ENCODE peak calls at places on chromosomes 3 and 15, in nine cellular contexts. One of them, this sample, is unnamed.
A peak's percentile ranks its signal among the peaks of the same experiment; 100 is the strongest.

GRCh38 chr15:88563638-88564037 is 17.2 kb upstream of the DET1 start:
- DNase-seq in transverse colon: no peak
- DNase-seq in tibial artery: no peak
- DNase-seq in heart left ventricle: no peak
- DNase-seq in CD8-positive, alpha-beta T cell: no peak
- DNase-seq in cardiac muscle cell: no peak
- DNase-seq in suprapubic skin: no peak
- DNase-seq in gastrocnemius medialis: no peak
- DNase-seq in IMR-90: peak; percentile 30
- DNase-seq in this sample: peak; percentile 67

GRCh38 chr3:194201953-194202666 is 66.2 kb downstream of the HES1 start:
- DNase-seq in transverse colon: no peak
- DNase-seq in tibial artery: no peak
- DNase-seq in heart left ventricle: no peak
- DNase-seq in CD8-positive, alpha-beta T cell: no peak
- DNase-seq in cardiac muscle cell: no peak
- DNase-seq in suprapubic skin: no peak
- DNase-seq in gastrocnemius medialis: no peak
- DNase-seq in IMR-90: no peak
- DNase-seq in this sample: no peak

GRCh38 chr15:60090747-60091146 is 86.6 kb downstream of the FOXB1 start:
- DNase-seq in transverse colon: no peak
- DNase-seq in tibial artery: no peak
- DNase-seq in heart left ventricle: no peak
- DNase-seq in CD8-positive, alpha-beta T cell: no peak
- DNase-seq in cardiac muscle cell: no peak
- DNase-seq in suprapubic skin: no peak
- DNase-seq in gastrocnemius medialis: no peak
- DNase-seq in IMR-90: no peak
- DNase-seq in this sample: no peak

GRCh38 chr3:190582667-190583066 is 68.8 kb downstream of the IL1RAP start:
- DNase-seq in transverse colon: no peak
- DNase-seq in tibial artery: no peak
- DNase-seq in heart left ventricle: no peak
- DNase-seq in CD8-positive, alpha-beta T cell: no peak
- DNase-seq in cardiac muscle cell: no peak
- DNase-seq in suprapubic skin: no peak
- DNase-seq in gastrocnemius medialis: no peak
- DNase-seq in IMR-90: no peak
- DNase-seq in this sample: no peak

GRCh38 chr3:112499328-112499727 is at the start of gene BTLA:
- DNase-seq in transverse colon: no peak
- DNase-seq in tibial artery: no peak
- DNase-seq in heart left ventricle: no peak
- DNase-seq in CD8-positive, alpha-beta T cell: no peak
- DNase-seq in cardiac muscle cell: no peak
- DNase-seq in suprapubic skin: no peak
- DNase-seq in gastrocnemius medialis: no peak
- DNase-seq in IMR-90: no peak
- DNase-seq in this sample: peak; percentile 19

GRCh38 chr3:42975456-42975855 is 3.7 kb upstream of the GASK1A start:
- DNase-seq in transverse colon: no peak
- DNase-seq in tibial artery: no peak
- DNase-seq in heart left ventricle: no peak
- DNase-seq in CD8-positive, alpha-beta T cell: no peak
- DNase-seq in cardiac muscle cell: no peak
- DNase-seq in suprapubic skin: no peak
- DNase-seq in gastrocnemius medialis: no peak
- DNase-seq in IMR-90: no peak
- DNase-seq in this sample: no peak

GRCh38 chr3:46098319-46098761 is 71.1 kb upstream of the XCR1 start:
- DNase-seq in transverse colon: peak; percentile 41
- DNase-seq in tibial artery: peak; percentile 82
- DNase-seq in heart left ventricle: no peak
- DNase-seq in CD8-positive, alpha-beta T cell: peak; percentile 19
- DNase-seq in cardiac muscle cell: no peak
- DNase-seq in suprapubic skin: no peak
- DNase-seq in gastrocnemius medialis: peak; percentile 45
- DNase-seq in IMR-90: peak; percentile 50
- DNase-seq in this sample: peak; percentile 51

GRCh38 chr3:145952541-145952940 is 208.4 kb downstream of the PLOD2 start:
- DNase-seq in transverse colon: no peak
- DNase-seq in tibial artery: no peak
- DNase-seq in heart left ventricle: no peak
- DNase-seq in CD8-positive, alpha-beta T cell: no peak
- DNase-seq in cardiac muscle cell: no peak
- DNase-seq in suprapubic skin: no peak
- DNase-seq in gastrocnemius medialis: no peak
- DNase-seq in IMR-90: peak; percentile 57
- DNase-seq in this sample: no peak

GRCh38 chr3:177946965-177947364 is 589.3 kb upstream of the KCNMB2 start:
- DNase-seq in transverse colon: no peak
- DNase-seq in tibial artery: no peak
- DNase-seq in heart left ventricle: no peak
- DNase-seq in CD8-positive, alpha-beta T cell: no peak
- DNase-seq in cardiac muscle cell: no peak
- DNase-seq in suprapubic skin: no peak
- DNase-seq in gastrocnemius medialis: no peak
- DNase-seq in IMR-90: peak; percentile 12
- DNase-seq in this sample: no peak

GRCh38 chr3:7410782-7411181 is 549.9 kb downstream of the GRM7 start:
- DNase-seq in transverse colon: no peak
- DNase-seq in tibial artery: no peak
- DNase-seq in heart left ventricle: no peak
- DNase-seq in CD8-positive, alpha-beta T cell: no peak
- DNase-seq in cardiac muscle cell: no peak
- DNase-seq in suprapubic skin: no peak
- DNase-seq in gastrocnemius medialis: no peak
- DNase-seq in IMR-90: no peak
- DNase-seq in this sample: no peak

GRCh38 chr3:70870576-70870975 is 558.1 kb upstream of the MDFIC2 start:
- DNase-seq in transverse colon: no peak
- DNase-seq in tibial artery: no peak
- DNase-seq in heart left ventricle: no peak
- DNase-seq in CD8-positive, alpha-beta T cell: no peak
- DNase-seq in cardiac muscle cell: no peak
- DNase-seq in suprapubic skin: no peak
- DNase-seq in gastrocnemius medialis: no peak
- DNase-seq in IMR-90: no peak
- DNase-seq in this sample: no peak

GRCh38 chr3:193744048-193744821 is 151.2 kb downstream of the OPA1 start:
- DNase-seq in transverse colon: no peak
- DNase-seq in tibial artery: no peak
- DNase-seq in heart left ventricle: no peak
- DNase-seq in CD8-positive, alpha-beta T cell: no peak
- DNase-seq in cardiac muscle cell: peak; percentile 22
- DNase-seq in suprapubic skin: no peak
- DNase-seq in gastrocnemius medialis: no peak
- DNase-seq in IMR-90: no peak
- DNase-seq in this sample: peak; percentile 24

GRCh38 chr15:96181873-96182301 is 148.6 kb upstream of the NR2F2 start:
- DNase-seq in transverse colon: peak; percentile 33
- DNase-seq in tibial artery: peak; percentile 66
- DNase-seq in heart left ventricle: no peak
- DNase-seq in CD8-positive, alpha-beta T cell: no peak
- DNase-seq in cardiac muscle cell: no peak
- DNase-seq in suprapubic skin: peak; percentile 68
- DNase-seq in gastrocnemius medialis: peak; percentile 58
- DNase-seq in IMR-90: peak; percentile 88
- DNase-seq in this sample: no peak

GRCh38 chr3:83011471-83011870 is 1250.0 kb upstream of the GBE1 start:
- DNase-seq in transverse colon: no peak
- DNase-seq in tibial artery: no peak
- DNase-seq in heart left ventricle: no peak
- DNase-seq in CD8-positive, alpha-beta T cell: no peak
- DNase-seq in cardiac muscle cell: no peak
- DNase-seq in suprapubic skin: no peak
- DNase-seq in gastrocnemius medialis: no peak
- DNase-seq in IMR-90: no peak
- DNase-seq in this sample: no peak

GRCh38 chr3:187944391-187945179 is 199.3 kb upstream of the BCL6 start:
- DNase-seq in transverse colon: no peak
- DNase-seq in tibial artery: no peak
- DNase-seq in heart left ventricle: no peak
- DNase-seq in CD8-positive, alpha-beta T cell: no peak
- DNase-seq in cardiac muscle cell: no peak
- DNase-seq in suprapubic skin: no peak
- DNase-seq in gastrocnemius medialis: no peak
- DNase-seq in IMR-90: no peak
- DNase-seq in this sample: no peak
- H3K4me1 ChIP-seq in transverse colon: no peaks in the 10 kb centered on the region
- H3K4me1 ChIP-seq in tibial artery: no peaks in the 10 kb centered on the region
- H3K4me1 ChIP-seq in heart left ventricle: peaks cover 25% of the 10 kb centered on the region
- H3K4me1 ChIP-seq in CD8-positive, alpha-beta T cell: peaks cover 11% of the 10 kb centered on the region
- H3K4me1 ChIP-seq in cardiac muscle cell: peaks cover 8% of the 10 kb centered on the region
- H3K4me1 ChIP-seq in suprapubic skin: peaks cover 27% of the 10 kb centered on the region
- H3K4me1 ChIP-seq in gastrocnemius medialis: peaks cover 49% of the 10 kb centered on the region
- H3K4me1 ChIP-seq in IMR-90: peaks cover 11% of the 10 kb centered on the region
- H3K4me1 ChIP-seq in this sample: no peaks in the 10 kb centered on the region

DNA sequence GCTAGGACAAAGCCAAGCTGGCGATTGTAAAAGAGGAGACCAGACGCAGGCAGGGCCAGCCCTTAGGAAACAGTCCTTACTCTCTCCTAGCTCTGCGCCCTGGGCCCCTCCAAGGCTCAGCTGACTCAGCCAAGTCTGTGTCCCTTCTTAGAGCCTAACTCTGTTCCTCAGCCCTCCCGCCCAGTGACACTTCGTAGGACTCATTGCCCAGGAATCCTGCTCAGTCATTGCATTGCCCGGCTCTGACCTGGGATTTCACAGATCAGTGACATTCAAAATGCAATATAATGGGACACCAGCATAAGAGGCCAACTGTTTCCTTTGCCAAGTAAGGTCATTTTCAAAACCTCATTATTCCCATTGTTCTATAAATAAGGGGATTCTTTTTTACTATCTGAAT is 244.1 kb downstream of the TLE3 start:
- DNase-seq in transverse colon: no peak
- DNase-seq in tibial artery: no peak
- DNase-seq in heart left ventricle: no peak
- DNase-seq in CD8-positive, alpha-beta T cell: no peak
- DNase-seq in cardiac muscle cell: peak; percentile 24
- DNase-seq in suprapubic skin: no peak
- DNase-seq in gastrocnemius medialis: peak; percentile 49
- DNase-seq in IMR-90: peak; percentile 84
- DNase-seq in this sample: no peak
- H3K27ac ChIP-seq in transverse colon: no peak overlapping the region
- H3K27ac ChIP-seq in tibial artery: no peak overlapping the region
- H3K27ac ChIP-seq in heart left ventricle: no peak overlapping the region
- H3K27ac ChIP-seq in CD8-positive, alpha-beta T cell: no peak overlapping the region
- H3K27ac ChIP-seq in cardiac muscle cell: no peak overlapping the region
- H3K27ac ChIP-seq in suprapubic skin: no peak overlapping the region
- H3K27ac ChIP-seq in gastrocnemius medialis: no peak overlapping the region
- H3K27ac ChIP-seq in IMR-90: peak overlapping the region; percentile 73
- H3K27ac ChIP-seq in this sample: no peak overlapping the region

GRCh38 chr15:40367038-40367672 is 9.1 kb downstream of the DISP2 start:
- DNase-seq in transverse colon: peak; percentile 43
- DNase-seq in tibial artery: no peak
- DNase-seq in heart left ventricle: peak; percentile 89
- DNase-seq in CD8-positive, alpha-beta T cell: no peak
- DNase-seq in cardiac muscle cell: no peak
- DNase-seq in suprapubic skin: peak; percentile 61
- DNase-seq in gastrocnemius medialis: peak; percentile 93
- DNase-seq in IMR-90: no peak
- DNase-seq in this sample: peak; percentile 46

GRCh38 chr15:40369971-40370370 is 12.0 kb downstream of the DISP2 start:
- DNase-seq in transverse colon: no peak
- DNase-seq in tibial artery: no peak
- DNase-seq in heart left ventricle: no peak
- DNase-seq in CD8-positive, alpha-beta T cell: no peak
- DNase-seq in cardiac muscle cell: no peak
- DNase-seq in suprapubic skin: no peak
- DNase-seq in gastrocnemius medialis: no peak
- DNase-seq in IMR-90: no peak
- DNase-seq in this sample: no peak

GRCh38 chr15:40367673-40368611 is 9.9 kb downstream of the DISP2 start:
- DNase-seq in transverse colon: peak; percentile 91
- DNase-seq in tibial artery: peak; percentile 74
- DNase-seq in heart left ventricle: peak; percentile 94
- DNase-seq in CD8-positive, alpha-beta T cell: peak; percentile 76
- DNase-seq in cardiac muscle cell: peak; percentile 91
- DNase-seq in suprapubic skin: peak; percentile 83
- DNase-seq in gastrocnemius medialis: peak; percentile 86
- DNase-seq in IMR-90: peak; percentile 87
- DNase-seq in this sample: peak; percentile 91

GRCh38 chr15:40369474-40369869 is 11.5 kb downstream of the DISP2 start:
- DNase-seq in transverse colon: no peak
- DNase-seq in tibial artery: no peak
- DNase-seq in heart left ventricle: no peak
- DNase-seq in CD8-positive, alpha-beta T cell: no peak
- DNase-seq in cardiac muscle cell: no peak
- DNase-seq in suprapubic skin: no peak
- DNase-seq in gastrocnemius medialis: no peak
- DNase-seq in IMR-90: no peak
- DNase-seq in this sample: no peak

GRCh38 chr15:40368701-40369473 is 10.9 kb downstream of the DISP2 start:
- DNase-seq in transverse colon: no peak
- DNase-seq in tibial artery: no peak
- DNase-seq in heart left ventricle: no peak
- DNase-seq in CD8-positive, alpha-beta T cell: no peak
- DNase-seq in cardiac muscle cell: no peak
- DNase-seq in suprapubic skin: no peak
- DNase-seq in gastrocnemius medialis: no peak
- DNase-seq in IMR-90: no peak
- DNase-seq in this sample: no peak
- H3K4me3 ChIP-seq in transverse colon: no peak overlapping the region
- H3K4me3 ChIP-seq in tibial artery: peak overlapping the region; percentile 48
- H3K4me3 ChIP-seq in heart left ventricle: no peak overlapping the region
- H3K4me3 ChIP-seq in CD8-positive, alpha-beta T cell: no peak overlapping the region
- H3K4me3 ChIP-seq in cardiac muscle cell: no peak overlapping the region
- H3K4me3 ChIP-seq in suprapubic skin: no peak overlapping the region
- H3K4me3 ChIP-seq in gastrocnemius medialis: no peak overlapping the region
- H3K4me3 ChIP-seq in IMR-90: no peak overlapping the region
- H3K4me3 ChIP-seq in this sample: no peak overlapping the region

GRCh38 chr3:31968927-31969418 is 12.1 kb downstream of the OSBPL10 start:
- DNase-seq in transverse colon: no peak
- DNase-seq in tibial artery: no peak
- DNase-seq in heart left ventricle: no peak
- DNase-seq in CD8-positive, alpha-beta T cell: no peak
- DNase-seq in cardiac muscle cell: no peak
- DNase-seq in suprapubic skin: no peak
- DNase-seq in gastrocnemius medialis: no peak
- DNase-seq in IMR-90: peak; percentile 93
- DNase-seq in this sample: peak; percentile 35

GRCh38 chr3:31973837-31974236 is 7.2 kb downstream of the OSBPL10 start:
- DNase-seq in transverse colon: no peak
- DNase-seq in tibial artery: no peak
- DNase-seq in heart left ventricle: no peak
- DNase-seq in CD8-positive, alpha-beta T cell: no peak
- DNase-seq in cardiac muscle cell: no peak
- DNase-seq in suprapubic skin: no peak
- DNase-seq in gastrocnemius medialis: no peak
- DNase-seq in IMR-90: no peak
- DNase-seq in this sample: no peak

GRCh38 chr3:31974454-31974853 is 6.6 kb downstream of the OSBPL10 start:
- DNase-seq in transverse colon: no peak
- DNase-seq in tibial artery: no peak
- DNase-seq in heart left ventricle: no peak
- DNase-seq in CD8-positive, alpha-beta T cell: no peak
- DNase-seq in cardiac muscle cell: no peak
- DNase-seq in suprapubic skin: no peak
- DNase-seq in gastrocnemius medialis: no peak
- DNase-seq in IMR-90: peak; percentile 96
- DNase-seq in this sample: no peak

GRCh38 chr3:31973081-31973480 is 8.0 kb downstream of the OSBPL10 start:
- DNase-seq in transverse colon: no peak
- DNase-seq in tibial artery: no peak
- DNase-seq in heart left ventricle: no peak
- DNase-seq in CD8-positive, alpha-beta T cell: no peak
- DNase-seq in cardiac muscle cell: no peak
- DNase-seq in suprapubic skin: no peak
- DNase-seq in gastrocnemius medialis: no peak
- DNase-seq in IMR-90: no peak
- DNase-seq in this sample: no peak

GRCh38 chr3:31971607-31972006 is 9.5 kb downstream of the OSBPL10 start:
- DNase-seq in transverse colon: no peak
- DNase-seq in tibial artery: no peak
- DNase-seq in heart left ventricle: no peak
- DNase-seq in CD8-positive, alpha-beta T cell: no peak
- DNase-seq in cardiac muscle cell: no peak
- DNase-seq in suprapubic skin: no peak
- DNase-seq in gastrocnemius medialis: no peak
- DNase-seq in IMR-90: no peak
- DNase-seq in this sample: no peak
- H3K4me1 ChIP-seq in transverse colon: peaks cover 3% of the 10 kb centered on the region
- H3K4me1 ChIP-seq in tibial artery: peaks cover 26% of the 10 kb centered on the region
- H3K4me1 ChIP-seq in heart left ventricle: peaks cover 9% of the 10 kb centered on the region
- H3K4me1 ChIP-seq in CD8-positive, alpha-beta T cell: no peaks in the 10 kb centered on the region
- H3K4me1 ChIP-seq in cardiac muscle cell: no peaks in the 10 kb centered on the region
- H3K4me1 ChIP-seq in suprapubic skin: peaks cover 12% of the 10 kb centered on the region
- H3K4me1 ChIP-seq in gastrocnemius medialis: peaks cover 3% of the 10 kb centered on the region
- H3K4me1 ChIP-seq in IMR-90: peaks cover 11% of the 10 kb centered on the region
- H3K4me1 ChIP-seq in this sample: no peaks in the 10 kb centered on the region

This sample was measured in small intestine.